ENCODE peak calls at places on chromosomes 1 and 21, in four cellular contexts. H is cardiac muscle cell, B is stomach, L is PC-9. P is an unnamed sample. For H3K9me3, the result is how much of the 10 kb centered on the place peaks cover.

GRCh38 chr1:22844621-22845020 is 128.0 kb downstream of the LACTBL1 start:
- DNase-seq in H (no peak), L (no peak), B (no peak), P (no peak)

GRCh38 chr1:226697151-226697575 is 41.9 kb downstream of the ITPKB start:
- DNase-seq in L (peak), H (peak), B (no peak), P (peak)

GRCh38 chr1:56329970-56330369 is 249.4 kb downstream of the PLPP3 start:
- DNase-seq in L (no peak), H (no peak), B (no peak), P (no peak)

GRCh38 chr1:9280015-9280860 is 12.5 kb upstream of the SPSB1 start:
- DNase-seq in B (peak), H (peak), L (peak), P (no peak)

GRCh38 chr1:77175230-77175844 is 43.9 kb downstream of the PIGK start:
- DNase-seq in H (no peak), B (no peak), L (no peak), P (no peak)

GRCh38 chr1:227791425-227792090 is 23.9 kb upstream of the PRSS38 start:
- DNase-seq in B (no peak), L (no peak), H (no peak), P (no peak)

GRCh38 chr1:227654858-227655752 is 80.0 kb downstream of the JMJD4 start:
- DNase-seq in H (no peak), B (no peak), L (no peak), P (no peak)

GRCh38 chr21:21860888-21861287 is 862.7 kb downstream of the NCAM2 start:
- DNase-seq in B (no peak), L (no peak), H (peak), P (no peak)

GRCh38 chr1:66831529-66832239 is 30.6 kb upstream of the INSL5 start:
- DNase-seq in B (no peak), H (peak), L (no peak), P (no peak)

GRCh38 chr1:117671781-117672501 is 66.1 kb downstream of the TENT5C start:
- DNase-seq in B (peak), H (peak), L (no peak), P (no peak)

GRCh38 chr1:234139966-234140365 is 233.3 kb upstream of the COA6 start:
- DNase-seq in B (no peak), H (peak), L (peak), P (no peak)

GRCh38 chr1:156746716-156747631 is 4.5 kb downstream of the HDGF start:
- DNase-seq in H (peak), B (peak), L (peak), P (peak)

GRCh38 chr21:45865106-45865835 is 116.3 kb upstream of the COL6A1 start:
- DNase-seq in B (no peak), L (no peak), H (peak), P (peak)

GRCh38 chr1:17984510-17985085 is 123.0 kb upstream of the IGSF21 start:
- DNase-seq in B (peak), L (no peak), H (peak), P (no peak)

GRCh38 chr1:219587817-219588561 is 24.9 kb downstream of the ZC3H11B start:
- DNase-seq in B (no peak), H (peak), L (no peak), P (peak)

GRCh38 chr21:42195378-42196031 is 23.4 kb upstream of the ABCG1 start:
- DNase-seq in L (no peak), H (peak), B (no peak), P (peak)

GRCh38 chr1:91883470-91883869 is 2.5 kb downstream of the TGFBR3 start:
- DNase-seq in H (peak), L (peak), B (no peak), P (no peak)

GRCh38 chr1:204072951-204073836 is at the start of gene SOX13:
- DNase-seq in H (peak), L (peak), B (peak), P (peak)

GRCh38 chr1:224106568-224107281 is 7.2 kb upstream of the FBXO28 start:
- DNase-seq in H (peak), B (peak), L (peak), P (no peak)

GRCh38 chr1:195005338-195005737 is 1602.9 kb downstream of the KCNT2 start:
- DNase-seq in H (no peak), B (no peak), L (no peak), P (no peak)

GRCh38 chr1:67792756-67793475 is 40.4 kb downstream of the GNG12 start:
- DNase-seq in H (no peak), L (peak), B (no peak), P (no peak)

GRCh38 chr1:11707621-11708276 is 16.2 kb downstream of the DRAXIN start:
- DNase-seq in B (peak), L (no peak), H (no peak), P (no peak)

GRCh38 chr1:228744918-228745317 is 9.6 kb downstream of the RHOU start:
- DNase-seq in L (no peak), H (no peak), B (no peak), P (no peak)

GRCh38 chr21:30257773-30258172 is 25.0 kb downstream of the KRTAP24-1 start:
- DNase-seq in L (no peak), B (no peak), H (peak), P (no peak)

GRCh38 chr1:3907031-3907534 is 7.0 kb upstream of the C1orf174 start:
- DNase-seq in B (no peak), H (no peak), L (no peak), P (no peak)

GRCh38 chr1:107181253-107181977 is 40.6 kb downstream of the NTNG1 start:
- DNase-seq in H (no peak), B (no peak), L (no peak), P (no peak)

GRCh38 chr1:30786264-30786991 is 28.9 kb upstream of the LAPTM5 start:
- DNase-seq in L (no peak), B (no peak), H (no peak), P (no peak)

GRCh38 chr1:93993731-93994130 is 84.5 kb upstream of the GCLM start:
- DNase-seq in L (no peak), H (peak), B (no peak), P (no peak)

GRCh38 chr1:180199018-180199417 is 31.0 kb upstream of the LHX4 start:
- DNase-seq in B (no peak), H (no peak), L (no peak), P (no peak)

GRCh38 chr21:42262826-42263225 is 43.9 kb downstream of the ABCG1 start:
- DNase-seq in H (peak), B (peak), L (no peak), P (no peak)

GRCh38 chr1:101002551-101002950 is 23.0 kb downstream of the DPH5 start:
- DNase-seq in L (peak), B (no peak), H (peak), P (no peak)

GRCh38 chr1:111535256-111536191 is 32.1 kb upstream of the ADORA3 start:
- DNase-seq in H (peak), B (no peak), L (no peak), P (no peak)

GRCh38 chr1:37795340-37796110 is 1.9 kb downstream of the MANEAL start:
- DNase-seq in B (peak), H (peak), L (no peak), P (no peak)

GRCh38 chr21:37668462-37669239 is 247.6 kb downstream of the KCNJ6 start:
- DNase-seq in H (no peak), L (no peak), B (no peak), P (no peak)

GRCh38 chr1:37859507-37860345 is at the start of gene MTF1:
- DNase-seq in L (peak), H (peak), B (peak), P (peak)

GRCh38 chr1:202858306-202858705 is 30.6 kb downstream of the RABIF start:
- DNase-seq in L (no peak), H (peak), B (peak), P (no peak)

GRCh38 chr1:14876747-14877146 is 276.8 kb upstream of the TMEM51 start:
- DNase-seq in H (no peak), B (no peak), L (no peak), P (no peak)

GRCh38 chr1:20695503-20695902 is 22.3 kb downstream of the KIF17 start:
- DNase-seq in H (no peak), B (no peak), L (no peak), P (no peak)

GRCh38 chr21:25953659-25954058 is 216.9 kb downstream of the APP start:
- DNase-seq in L (no peak), H (no peak), B (no peak), P (no peak)

GRCh38 chr1:31815307-31815645 is 546 bp downstream of the SPOCD1 start:
- DNase-seq in B (no peak), H (no peak), L (no peak), P (no peak)
- H3K4me3 ChIP-seq in B (peak), H (no peak), L (peak), P (no peak)

GRCh38 chr1:173206816-173207595 is at the start of gene TNFSF4:
- DNase-seq in B (no peak), H (peak), L (no peak), P (no peak)

GRCh38 chr1:173210716-173211231 is 3.6 kb upstream of the TNFSF4 start:
- DNase-seq in L (no peak), B (no peak), H (no peak), P (no peak)

GRCh38 chr1:173210273-173210672 is 3.1 kb upstream of the TNFSF4 start:
- DNase-seq in L (no peak), B (no peak), H (no peak), P (no peak)

GRCh38 chr1:173208146-173208545 is 1.0 kb upstream of the TNFSF4 start:
- DNase-seq in H (peak), L (no peak), B (no peak), P (no peak)

GRCh38 chr1:173208868-173209267 is 1.7 kb upstream of the TNFSF4 start:
- DNase-seq in H (no peak), L (no peak), B (no peak), P (no peak)
- H3K9me3 ChIP-seq in H (under half), L (under half), B (under half), P (under half)

GRCh38 chr1:212669102-212669501 is 30.5 kb downstream of the BATF3 start:
- DNase-seq in H (peak), B (no peak), L (no peak), P (no peak)

GRCh38 chr1:212668477-212668876 is 31.2 kb downstream of the BATF3 start:
- DNase-seq in H (no peak), B (no peak), L (no peak), P (no peak)

GRCh38 chr1:212666116-212666775 is 33.4 kb downstream of the BATF3 start:
- DNase-seq in H (no peak), L (no peak), B (no peak), P (no peak)

GRCh38 chr1:212665241-212666115 is 34.2 kb downstream of the BATF3 start:
- DNase-seq in B (peak), L (peak), H (peak), P (peak)

DNA sequence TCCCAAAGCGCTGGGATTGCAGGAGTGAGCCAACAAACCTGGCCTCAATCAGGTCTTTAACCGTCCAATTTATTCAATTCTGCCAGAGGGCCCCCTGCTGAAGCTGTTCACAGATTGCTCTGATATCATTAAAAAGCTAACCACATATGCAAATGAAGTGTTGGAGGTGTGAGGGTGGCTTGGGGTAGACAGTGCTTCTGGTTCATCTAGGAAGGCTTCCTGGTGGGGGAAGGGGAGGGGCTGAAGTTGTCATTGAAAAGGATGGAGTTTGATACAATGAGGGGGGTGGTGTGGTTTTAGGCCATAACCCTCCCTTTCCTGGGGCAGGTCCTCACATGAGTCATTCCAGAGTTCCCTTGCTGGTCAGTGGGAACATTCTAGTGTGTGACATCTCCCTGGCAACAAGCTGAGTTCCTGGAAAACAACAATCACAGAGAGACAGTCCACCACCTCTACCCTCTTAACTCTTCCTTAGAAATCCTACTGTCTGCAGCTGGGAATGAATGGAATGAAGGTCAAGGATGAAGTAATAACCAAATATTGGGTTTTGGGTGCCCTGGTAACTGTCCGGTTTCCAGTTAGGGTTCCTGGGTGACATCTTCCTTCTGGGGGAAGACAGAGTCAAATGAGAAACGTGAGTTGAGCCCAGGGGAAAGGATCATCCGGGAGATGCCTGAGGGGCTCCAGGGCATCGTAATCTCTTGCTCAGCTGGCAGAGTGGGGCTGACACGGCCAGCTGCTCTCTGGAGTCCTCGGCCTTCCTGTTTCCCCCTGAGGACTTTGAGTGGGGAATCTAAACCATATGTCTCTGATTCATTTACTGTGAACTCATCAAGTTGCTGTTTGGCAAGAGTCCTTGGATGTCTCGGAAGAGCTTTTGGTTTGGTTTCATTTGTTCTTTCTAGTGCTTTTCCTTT is 32.2 kb downstream of the BATF3 start:
- DNase-seq in B (no peak), H (peak), L (peak), P (peak)
- H3K4me3 ChIP-seq in B (no peak), H (no peak), L (peak), P (peak)

DNA sequence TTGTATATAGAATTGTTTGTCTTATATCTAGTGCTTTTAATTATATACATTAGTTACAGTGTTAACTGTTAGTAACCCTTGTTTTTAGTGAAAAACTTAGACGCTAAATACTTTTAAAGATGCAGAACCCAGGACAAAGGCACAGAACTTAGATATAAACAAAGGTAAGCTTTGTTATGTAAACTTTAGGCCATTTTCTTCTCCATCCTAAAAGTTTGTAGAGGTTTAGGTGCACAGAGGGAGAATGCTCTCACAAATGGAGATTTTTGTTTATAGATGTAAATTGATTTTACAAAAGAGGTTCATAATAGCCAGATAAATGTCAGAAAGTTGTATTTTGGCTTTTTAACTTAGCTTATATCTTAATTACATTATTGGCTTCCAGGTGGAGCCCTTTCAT is 490.5 kb upstream of the LRRC7 start:
- DNase-seq in B (no peak), H (no peak), L (no peak), P (no peak)
- H3K9me3 ChIP-seq in B (under half), H (under half), L (under half), P (under half)

GRCh38 chr1:1373493-1374067 is 1.4 kb downstream of the AURKAIP1 start:
- DNase-seq in L (no peak), B (no peak), H (no peak), P (no peak)
- H3K4me3 ChIP-seq in L (peak), B (peak), H (peak), P (peak)

DNA sequence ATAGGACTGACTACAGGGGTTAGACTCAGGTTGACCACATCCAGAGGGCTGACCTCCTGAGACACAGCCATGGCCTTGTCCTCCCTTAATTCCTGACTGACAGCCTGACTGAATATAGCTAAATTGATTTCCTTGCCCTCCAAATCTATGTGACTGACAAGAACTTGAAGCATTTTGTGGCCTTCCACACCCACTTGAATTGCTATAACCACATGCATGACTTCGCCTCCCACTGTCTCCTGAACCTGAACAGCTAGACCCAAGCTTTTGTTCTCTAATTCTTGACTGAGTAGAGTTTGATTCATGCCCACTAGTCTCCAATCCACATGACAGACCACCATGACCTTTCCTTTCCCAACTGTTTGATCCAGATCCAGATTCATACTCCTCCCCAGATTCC is 3.1 kb downstream of the FLG2 start:
- DNase-seq in H (no peak), B (no peak), L (no peak), P (no peak)
- H3K9me3 ChIP-seq in H (under half), B (under half), L (under half), P (under half)

GRCh38 chr1:43024905-43025304 is 66.2 kb upstream of the SLC2A1 start:
- DNase-seq in L (no peak), B (no peak), H (no peak), P (no peak)

GRCh38 chr1:43031316-43032203 is 72.9 kb upstream of the SLC2A1 start:
- DNase-seq in H (no peak), L (no peak), B (no peak), P (no peak)

GRCh38 chr1:43027977-43028376 is 69.3 kb upstream of the SLC2A1 start:
- DNase-seq in H (no peak), B (no peak), L (no peak), P (no peak)
- H3K4me3 ChIP-seq in H (no peak), B (no peak), L (no peak), P (no peak)

GRCh38 chr1:34303218-34303617 is 126.5 kb downstream of the C1orf94 start:
- DNase-seq in H (no peak), B (no peak), L (no peak), P (no peak)
- H3K9me3 ChIP-seq in H (under half), B (under half), L (under half), P (under half)

DNA sequence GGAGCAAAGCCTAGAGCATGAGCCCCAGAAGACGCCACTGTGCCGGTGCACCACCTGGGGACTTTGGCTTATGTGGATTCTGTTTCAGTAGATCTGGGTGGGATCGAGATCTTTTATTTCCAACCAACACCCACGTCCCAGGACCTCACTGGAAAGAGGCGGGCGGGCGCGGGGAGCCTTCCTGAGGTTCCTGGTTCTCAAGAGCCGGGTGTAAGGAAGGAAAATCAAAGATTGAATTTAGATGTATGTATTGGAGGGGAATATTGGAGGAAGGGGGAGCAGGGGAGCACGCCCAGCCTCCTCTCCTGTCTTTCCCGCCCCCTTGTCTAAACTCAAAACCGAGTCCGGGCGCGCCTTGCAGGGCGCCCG is 6.2 kb upstream of the OLIG2 start:
- DNase-seq in L (no peak), B (no peak), H (no peak), P (no peak)
- H3K4me3 ChIP-seq in L (no peak), B (peak), H (peak), P (no peak)

P was measured in AG04450.